ENCODE peak calls at places on chromosomes 12 and 14, in eight cellular contexts. V is GM13976; T is fibroblast of lung; U is Daoy; K is activated T-cell treated with anti-CD3 and anti-CD28 coated beads, Interleukin-2, amount 50 U/mL, for 1 hour; Y is ELF-1; Z is NCI-H187; P is HuH-7.5. F is an unnamed sample.
A peak's percentile ranks its signal among the peaks of the same experiment; 100 is the strongest.

GRCh38 chr14:79584679-79585078 is 626.6 kb downstream of the DIO2 start:
- DNase-seq in V (no peak), T (peak; percentile 95), U (peak; percentile 48), K (no peak), Y (no peak), Z (no peak), P (no peak), F (no peak)

GRCh38 chr12:50192908-50193307 is 25.7 kb upstream of the CERS5 start:
- DNase-seq in V (no peak), T (peak; percentile 69), U (no peak), K (no peak), Y (no peak), Z (no peak), P (no peak), F (no peak)

GRCh38 chr12:123983822-123984485 is 10.9 kb downstream of the ZNF664 start:
- DNase-seq in V (peak; percentile 39), T (peak; percentile 81), U (peak; percentile 59), K (peak; percentile 44), Y (peak; percentile 52), Z (no peak), P (no peak), F (peak; percentile 63)

GRCh38 chr14:96663491-96664067 is 133.6 kb upstream of the VRK1 start:
- DNase-seq in V (no peak), T (no peak), U (no peak), K (no peak), Y (no peak), Z (no peak), P (no peak), F (no peak)

GRCh38 chr14:71701990-71702389 is 230.2 kb upstream of the RGS6 start:
- DNase-seq in V (no peak), T (no peak), U (no peak), K (no peak), Y (no peak), Z (no peak), P (no peak), F (no peak)

GRCh38 chr12:69688496-69689427 is 10.3 kb downstream of the BEST3 start:
- DNase-seq in V (no peak), T (peak; percentile 84), U (peak; percentile 98), K (peak; percentile 29), Y (peak; percentile 88), Z (no peak), P (no peak), F (peak; percentile 31)

GRCh38 chr14:52446355-52446754 is 106.0 kb downstream of the TXNDC16 start:
- DNase-seq in V (no peak), T (no peak), U (no peak), K (no peak), Y (no peak), Z (no peak), P (no peak), F (peak; percentile 65)

GRCh38 chr12:12723681-12724420 is 6.7 kb downstream of the CDKN1B start:
- DNase-seq in V (no peak), T (peak; percentile 24), U (peak; percentile 39), K (peak; percentile 70), Y (peak; percentile 56), Z (no peak), P (no peak), F (peak; percentile 74)

GRCh38 chr14:26765768-26766550 is 168.1 kb upstream of the NOVA1 start:
- DNase-seq in V (no peak), T (peak; percentile 99), U (peak; percentile 85), K (no peak), Y (no peak), Z (no peak), P (no peak), F (no peak)

GRCh38 chr12:116244001-116244400 is 33.5 kb downstream of the MED13L start:
- DNase-seq in V (no peak), T (peak; percentile 33), U (peak; percentile 49), K (no peak), Y (no peak), Z (no peak), P (no peak), F (no peak)

GRCh38 chr12:124094733-124095132 is 121.7 kb downstream of the ZNF664 start:
- DNase-seq in V (no peak), T (no peak), U (peak; percentile 43), K (no peak), Y (no peak), Z (peak; percentile 72), P (no peak), F (no peak)

GRCh38 chr12:115916910-115917668 is 360.4 kb downstream of the MED13L start:
- DNase-seq in V (peak; percentile 86), T (peak; percentile 8), U (peak; percentile 32), K (peak; percentile 80), Y (peak; percentile 93), Z (peak; percentile 76), P (peak; percentile 44), F (peak; percentile 80)

GRCh38 chr14:22122227-22123187 is 448.9 kb upstream of the OR4E1 start:
- DNase-seq in V (no peak), T (no peak), U (peak; percentile 17), K (no peak), Y (no peak), Z (no peak), P (no peak), F (no peak)

GRCh38 chr12:5438671-5439200 is 6.8 kb downstream of the NTF3 start:
- DNase-seq in V (no peak), T (no peak), U (peak; percentile 92), K (no peak), Y (peak; percentile 32), Z (no peak), P (no peak), F (no peak)

GRCh38 chr12:57469334-57470164 is 10.0 kb downstream of the GLI1 start:
- DNase-seq in V (no peak), T (no peak), U (no peak), K (no peak), Y (no peak), Z (no peak), P (no peak), F (no peak)

GRCh38 chr12:122721057-122721545 is 4.5 kb upstream of the HCAR3 start:
- DNase-seq in V (peak; percentile 40), T (no peak), U (peak; percentile 51), K (no peak), Y (no peak), Z (no peak), P (no peak), F (no peak)

GRCh38 chr12:100851637-100852036 is 57.1 kb downstream of the ANO4 start:
- DNase-seq in V (no peak), T (no peak), U (no peak), K (no peak), Y (no peak), Z (no peak), P (no peak), F (no peak)

GRCh38 chr12:54193437-54193836 is 4.7 kb upstream of the SMUG1 start:
- DNase-seq in V (no peak), T (no peak), U (no peak), K (no peak), Y (no peak), Z (no peak), P (no peak), F (no peak)

GRCh38 chr12:63882844-63883243 is 38.3 kb downstream of the SRGAP1 start:
- DNase-seq in V (no peak), T (peak; percentile 53), U (peak; percentile 9), K (no peak), Y (peak; percentile 39), Z (no peak), P (no peak), F (no peak)

GRCh38 chr14:101761881-101762529 is 496 bp downstream of the PPP2R5C start:
- DNase-seq in V (peak; percentile 64), T (no peak), U (peak; percentile 36), K (peak; percentile 64), Y (peak; percentile 18), Z (no peak), P (peak; percentile 47), F (peak; percentile 67)

GRCh38 chr12:4251967-4252366 is 21.6 kb upstream of the CCND2 start:
- DNase-seq in V (no peak), T (no peak), U (no peak), K (no peak), Y (no peak), Z (no peak), P (no peak), F (no peak)

GRCh38 chr14:26286806-26287205 is 311.0 kb downstream of the NOVA1 start:
- DNase-seq in V (no peak), T (no peak), U (no peak), K (no peak), Y (no peak), Z (no peak), P (no peak), F (no peak)

GRCh38 chr14:58647777-58648176 is 10.0 kb downstream of the DACT1 start:
- DNase-seq in V (no peak), T (no peak), U (no peak), K (no peak), Y (no peak), Z (no peak), P (no peak), F (no peak)

GRCh38 chr12:53602176-53602942 is 23.8 kb downstream of the ATF7 start:
- DNase-seq in V (no peak), T (no peak), U (no peak), K (no peak), Y (no peak), Z (no peak), P (no peak), F (no peak)

F was measured in mucosa of descending colon.